ENCODE peak calls at places on chromosomes 7 and 10, in ten cellular contexts. One of them, this sample, is unnamed.

GRCh38 chr7:77202544-77202976 is 2.9 kb upstream of the FGL2 start:
- DNase-seq in breast epithelium: no peak
- DNase-seq in vagina: no peak
- DNase-seq in K562: no peak
- DNase-seq in GM12878: peak; percentile 83
- DNase-seq in HCT116: no peak
- DNase-seq in suprapubic skin: no peak
- DNase-seq in transverse colon: peak; percentile 37
- DNase-seq in H1: no peak
- DNase-seq in prostate gland: no peak
- DNase-seq in this sample: no peak

GRCh38 chr10:106652279-106652678 is 512.2 kb downstream of the SORCS1 start:
- DNase-seq in vagina: no peak
- DNase-seq in suprapubic skin: no peak
- DNase-seq in transverse colon: no peak
- DNase-seq in HCT116: no peak
- DNase-seq in K562: no peak
- DNase-seq in breast epithelium: no peak
- DNase-seq in GM12878: peak; percentile 11
- DNase-seq in prostate gland: no peak
- DNase-seq in H1: no peak
- DNase-seq in this sample: no peak

GRCh38 chr10:16519250-16519907 is 2.3 kb downstream of the C1QL3 start:
- DNase-seq in K562: no peak
- DNase-seq in prostate gland: no peak
- DNase-seq in HCT116: no peak
- DNase-seq in vagina: no peak
- DNase-seq in GM12878: no peak
- DNase-seq in H1: peak; percentile 62
- DNase-seq in transverse colon: no peak
- DNase-seq in suprapubic skin: no peak
- DNase-seq in breast epithelium: no peak
- DNase-seq in this sample: no peak

GRCh38 chr10:84263716-84264115 is 18.9 kb downstream of the RGR start:
- DNase-seq in suprapubic skin: no peak
- DNase-seq in K562: no peak
- DNase-seq in transverse colon: no peak
- DNase-seq in HCT116: no peak
- DNase-seq in vagina: no peak
- DNase-seq in prostate gland: no peak
- DNase-seq in breast epithelium: no peak
- DNase-seq in H1: no peak
- DNase-seq in GM12878: no peak
- DNase-seq in this sample: no peak

GRCh38 chr7:83366629-83367028 is 203.9 kb upstream of the PCLO start:
- DNase-seq in vagina: no peak
- DNase-seq in breast epithelium: no peak
- DNase-seq in HCT116: no peak
- DNase-seq in prostate gland: no peak
- DNase-seq in transverse colon: no peak
- DNase-seq in suprapubic skin: no peak
- DNase-seq in K562: no peak
- DNase-seq in H1: no peak
- DNase-seq in GM12878: no peak
- DNase-seq in this sample: no peak

GRCh38 chr7:127847641-127848040 is 183.6 kb downstream of the LRRC4 start:
- DNase-seq in transverse colon: no peak
- DNase-seq in GM12878: no peak
- DNase-seq in prostate gland: no peak
- DNase-seq in K562: no peak
- DNase-seq in H1: no peak
- DNase-seq in breast epithelium: no peak
- DNase-seq in suprapubic skin: no peak
- DNase-seq in vagina: no peak
- DNase-seq in HCT116: no peak
- DNase-seq in this sample: no peak

GRCh38 chr10:1149793-1150637 is 93.8 kb downstream of the WDR37 start:
- DNase-seq in suprapubic skin: no peak
- DNase-seq in K562: peak; percentile 44
- DNase-seq in GM12878: no peak
- DNase-seq in vagina: peak; percentile 82
- DNase-seq in transverse colon: peak; percentile 18
- DNase-seq in prostate gland: no peak
- DNase-seq in HCT116: no peak
- DNase-seq in breast epithelium: no peak
- DNase-seq in H1: peak; percentile 33
- DNase-seq in this sample: peak; percentile 72

GRCh38 chr10:69101451-69102095 is 13.7 kb downstream of the SRGN start:
- DNase-seq in vagina: no peak
- DNase-seq in HCT116: no peak
- DNase-seq in prostate gland: no peak
- DNase-seq in suprapubic skin: no peak
- DNase-seq in breast epithelium: no peak
- DNase-seq in K562: no peak
- DNase-seq in transverse colon: no peak
- DNase-seq in GM12878: no peak
- DNase-seq in H1: no peak
- DNase-seq in this sample: no peak

GRCh38 chr10:124999433-125000365 is 57.8 kb downstream of the ZRANB1 start:
- DNase-seq in H1: no peak
- DNase-seq in HCT116: no peak
- DNase-seq in transverse colon: peak; percentile 17
- DNase-seq in K562: no peak
- DNase-seq in vagina: no peak
- DNase-seq in prostate gland: no peak
- DNase-seq in GM12878: no peak
- DNase-seq in suprapubic skin: peak; percentile 71
- DNase-seq in breast epithelium: no peak
- DNase-seq in this sample: peak; percentile 60

GRCh38 chr10:125001313-125002043 is 59.6 kb downstream of the ZRANB1 start:
- DNase-seq in transverse colon: peak; percentile 5
- DNase-seq in K562: no peak
- DNase-seq in HCT116: no peak
- DNase-seq in suprapubic skin: peak; percentile 67
- DNase-seq in vagina: no peak
- DNase-seq in H1: no peak
- DNase-seq in GM12878: no peak
- DNase-seq in prostate gland: no peak
- DNase-seq in breast epithelium: no peak
- DNase-seq in this sample: peak; percentile 54

GRCh38 chr10:125002044-125002422 is 60.1 kb downstream of the ZRANB1 start:
- DNase-seq in HCT116: no peak
- DNase-seq in transverse colon: no peak
- DNase-seq in K562: no peak
- DNase-seq in suprapubic skin: peak; percentile 62
- DNase-seq in prostate gland: no peak
- DNase-seq in GM12878: no peak
- DNase-seq in vagina: no peak
- DNase-seq in H1: no peak
- DNase-seq in breast epithelium: no peak
- DNase-seq in this sample: peak; percentile 67

GRCh38 chr10:124998624-124999291 is 56.8 kb downstream of the ZRANB1 start:
- DNase-seq in breast epithelium: no peak
- DNase-seq in transverse colon: peak; percentile 6
- DNase-seq in H1: no peak
- DNase-seq in vagina: no peak
- DNase-seq in GM12878: no peak
- DNase-seq in prostate gland: no peak
- DNase-seq in K562: no peak
- DNase-seq in HCT116: no peak
- DNase-seq in suprapubic skin: peak; percentile 61
- DNase-seq in this sample: peak; percentile 66

DNA sequence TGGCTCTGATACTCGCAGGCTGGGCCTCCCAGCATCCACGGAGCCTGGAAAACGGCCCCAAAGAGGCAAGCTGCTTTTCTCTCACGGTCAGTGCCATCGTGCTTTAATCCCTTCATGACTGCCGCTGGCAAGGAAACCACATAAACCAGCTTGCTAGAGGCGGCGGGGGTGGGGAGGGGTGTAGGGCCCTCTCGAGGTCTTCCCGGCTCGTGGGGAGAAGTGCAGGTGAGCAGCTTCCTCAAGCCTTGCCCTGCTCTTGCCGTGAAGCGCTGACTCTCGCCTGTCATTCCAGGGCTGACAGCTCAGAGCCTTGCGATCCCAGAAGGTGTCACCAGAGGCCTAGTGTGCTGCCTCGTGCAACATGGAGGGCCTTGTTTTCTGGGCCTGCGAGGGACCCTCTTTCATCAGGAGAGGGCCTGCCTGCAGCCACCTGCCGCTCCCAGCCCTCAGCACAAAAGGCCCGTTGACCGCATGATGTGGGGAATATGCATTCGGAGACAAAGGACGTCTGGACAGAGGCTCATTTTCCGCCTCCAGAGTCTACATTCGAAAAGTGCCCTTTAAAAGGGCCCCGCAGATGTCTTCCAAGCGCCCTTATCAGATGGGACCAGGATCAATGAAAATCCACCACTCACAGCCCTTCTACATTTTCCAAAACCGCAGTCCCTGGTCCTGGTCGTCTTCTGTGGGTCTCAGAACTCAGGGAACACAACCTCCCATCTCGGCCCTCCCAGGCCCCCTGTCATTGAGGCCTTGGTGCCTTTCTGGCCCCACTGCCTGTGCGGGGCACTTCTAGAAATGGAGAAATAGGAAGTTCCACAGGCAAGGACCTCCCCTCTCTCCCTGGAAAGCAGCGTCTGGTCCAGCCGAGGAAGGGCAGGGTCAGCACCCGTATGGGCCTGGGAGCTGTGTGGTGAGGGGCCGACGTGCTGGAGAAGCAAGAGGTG is 58.7 kb downstream of the ZRANB1 start:
- DNase-seq in prostate gland: peak; percentile 64
- DNase-seq in GM12878: no peak
- DNase-seq in vagina: no peak
- DNase-seq in transverse colon: peak; percentile 7
- DNase-seq in suprapubic skin: peak; percentile 63
- DNase-seq in HCT116: no peak
- DNase-seq in H1: no peak
- DNase-seq in K562: no peak
- DNase-seq in breast epithelium: no peak
- DNase-seq in this sample: no peak
- TF ChIP-seq POLR2AphosphoS5 in prostate gland: peak; percentile 43
- TF ChIP-seq POLR2AphosphoS5 in GM12878: no peak
- TF ChIP-seq POLR2AphosphoS5 in vagina: no peak
- TF ChIP-seq POLR2AphosphoS5 in transverse colon: no peak
- TF ChIP-seq POLR2AphosphoS5 in suprapubic skin: no peak
- TF ChIP-seq POLR2AphosphoS5 in HCT116: peak; percentile 0
- TF ChIP-seq POLR2AphosphoS5 in H1: peak; percentile 12
- TF ChIP-seq POLR2AphosphoS5 in K562: no peak
- TF ChIP-seq POLR2AphosphoS5 in breast epithelium: no peak
- TF ChIP-seq POLR2AphosphoS5 in this sample: no peak

GRCh38 chr7:94417261-94417660 is 22.6 kb downstream of the COL1A2 start:
- DNase-seq in K562: no peak
- DNase-seq in suprapubic skin: no peak
- DNase-seq in vagina: no peak
- DNase-seq in transverse colon: no peak
- DNase-seq in GM12878: no peak
- DNase-seq in H1: no peak
- DNase-seq in HCT116: no peak
- DNase-seq in prostate gland: no peak
- DNase-seq in breast epithelium: no peak
- DNase-seq in this sample: no peak

GRCh38 chr7:94414481-94414880 is 19.8 kb downstream of the COL1A2 start:
- DNase-seq in K562: no peak
- DNase-seq in HCT116: no peak
- DNase-seq in vagina: no peak
- DNase-seq in suprapubic skin: no peak
- DNase-seq in GM12878: no peak
- DNase-seq in breast epithelium: no peak
- DNase-seq in transverse colon: no peak
- DNase-seq in H1: no peak
- DNase-seq in prostate gland: no peak
- DNase-seq in this sample: no peak

GRCh38 chr7:94420321-94420720 is 25.6 kb downstream of the COL1A2 start:
- DNase-seq in HCT116: no peak
- DNase-seq in breast epithelium: no peak
- DNase-seq in suprapubic skin: no peak
- DNase-seq in prostate gland: no peak
- DNase-seq in GM12878: no peak
- DNase-seq in H1: no peak
- DNase-seq in transverse colon: no peak
- DNase-seq in K562: no peak
- DNase-seq in vagina: no peak
- DNase-seq in this sample: no peak

GRCh38 chr7:94418851-94419250 is 24.2 kb downstream of the COL1A2 start:
- DNase-seq in suprapubic skin: no peak
- DNase-seq in GM12878: no peak
- DNase-seq in K562: no peak
- DNase-seq in breast epithelium: no peak
- DNase-seq in HCT116: no peak
- DNase-seq in vagina: no peak
- DNase-seq in prostate gland: no peak
- DNase-seq in transverse colon: no peak
- DNase-seq in H1: no peak
- DNase-seq in this sample: no peak

DNA sequence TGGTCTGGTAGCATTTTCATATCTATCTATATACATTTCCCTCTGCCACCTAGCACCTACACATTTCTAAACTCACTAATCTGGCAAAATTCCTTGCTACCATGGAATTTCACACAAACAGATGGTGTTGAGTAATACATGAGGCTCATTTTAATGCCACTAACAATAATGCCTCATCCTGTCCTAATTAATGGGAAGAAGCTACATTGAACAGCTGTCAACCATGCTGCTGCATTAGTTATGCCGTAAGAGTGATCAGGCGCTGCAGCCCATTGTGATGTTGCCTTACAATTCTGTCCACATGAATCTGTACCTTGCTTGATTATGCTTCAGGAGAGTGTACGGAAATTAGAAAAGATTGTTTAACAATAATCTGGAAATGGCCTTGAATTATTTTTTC is 23.2 kb downstream of the COL1A2 start:
- DNase-seq in K562: no peak
- DNase-seq in GM12878: no peak
- DNase-seq in HCT116: no peak
- DNase-seq in H1: no peak
- DNase-seq in transverse colon: no peak
- DNase-seq in breast epithelium: no peak
- DNase-seq in suprapubic skin: no peak
- DNase-seq in vagina: no peak
- DNase-seq in prostate gland: no peak
- DNase-seq in this sample: no peak
- TF ChIP-seq POLR2A in K562: no peak
- TF ChIP-seq POLR2A in GM12878: no peak
- TF ChIP-seq POLR2A in HCT116: no peak
- TF ChIP-seq POLR2A in H1: no peak
- TF ChIP-seq POLR2A in transverse colon: no peak
- TF ChIP-seq POLR2A in breast epithelium: no peak
- TF ChIP-seq POLR2A in suprapubic skin: no peak
- TF ChIP-seq POLR2A in vagina: no peak
- TF ChIP-seq POLR2A in prostate gland: no peak
- TF ChIP-seq POLR2A in this sample: no peak

GRCh38 chr10:79066460-79067240 is 2.1 kb upstream of the ZMIZ1 start:
- DNase-seq in H1: no peak
- DNase-seq in HCT116: no peak
- DNase-seq in vagina: no peak
- DNase-seq in transverse colon: no peak
- DNase-seq in suprapubic skin: no peak
- DNase-seq in breast epithelium: no peak
- DNase-seq in K562: peak; percentile 80
- DNase-seq in prostate gland: no peak
- DNase-seq in GM12878: no peak
- DNase-seq in this sample: no peak

GRCh38 chr10:79065853-79066252 is 2.9 kb upstream of the ZMIZ1 start:
- DNase-seq in breast epithelium: no peak
- DNase-seq in K562: no peak
- DNase-seq in vagina: no peak
- DNase-seq in prostate gland: no peak
- DNase-seq in H1: no peak
- DNase-seq in HCT116: no peak
- DNase-seq in GM12878: no peak
- DNase-seq in suprapubic skin: no peak
- DNase-seq in transverse colon: no peak
- DNase-seq in this sample: peak; percentile 36

GRCh38 chr10:79068203-79068561 is 584 bp upstream of the ZMIZ1 start:
- DNase-seq in GM12878: no peak
- DNase-seq in HCT116: no peak
- DNase-seq in prostate gland: no peak
- DNase-seq in suprapubic skin: no peak
- DNase-seq in breast epithelium: no peak
- DNase-seq in K562: no peak
- DNase-seq in H1: no peak
- DNase-seq in vagina: no peak
- DNase-seq in transverse colon: no peak
- DNase-seq in this sample: peak; percentile 87

GRCh38 chr10:79068562-79069324 is at the start of gene ZMIZ1:
- DNase-seq in transverse colon: peak; percentile 91
- DNase-seq in K562: peak; percentile 95
- DNase-seq in suprapubic skin: peak; percentile 94
- DNase-seq in vagina: no peak
- DNase-seq in GM12878: no peak
- DNase-seq in prostate gland: peak; percentile 92
- DNase-seq in H1: peak; percentile 92
- DNase-seq in breast epithelium: peak; percentile 89
- DNase-seq in HCT116: peak; percentile 83
- DNase-seq in this sample: peak; percentile 95

DNA sequence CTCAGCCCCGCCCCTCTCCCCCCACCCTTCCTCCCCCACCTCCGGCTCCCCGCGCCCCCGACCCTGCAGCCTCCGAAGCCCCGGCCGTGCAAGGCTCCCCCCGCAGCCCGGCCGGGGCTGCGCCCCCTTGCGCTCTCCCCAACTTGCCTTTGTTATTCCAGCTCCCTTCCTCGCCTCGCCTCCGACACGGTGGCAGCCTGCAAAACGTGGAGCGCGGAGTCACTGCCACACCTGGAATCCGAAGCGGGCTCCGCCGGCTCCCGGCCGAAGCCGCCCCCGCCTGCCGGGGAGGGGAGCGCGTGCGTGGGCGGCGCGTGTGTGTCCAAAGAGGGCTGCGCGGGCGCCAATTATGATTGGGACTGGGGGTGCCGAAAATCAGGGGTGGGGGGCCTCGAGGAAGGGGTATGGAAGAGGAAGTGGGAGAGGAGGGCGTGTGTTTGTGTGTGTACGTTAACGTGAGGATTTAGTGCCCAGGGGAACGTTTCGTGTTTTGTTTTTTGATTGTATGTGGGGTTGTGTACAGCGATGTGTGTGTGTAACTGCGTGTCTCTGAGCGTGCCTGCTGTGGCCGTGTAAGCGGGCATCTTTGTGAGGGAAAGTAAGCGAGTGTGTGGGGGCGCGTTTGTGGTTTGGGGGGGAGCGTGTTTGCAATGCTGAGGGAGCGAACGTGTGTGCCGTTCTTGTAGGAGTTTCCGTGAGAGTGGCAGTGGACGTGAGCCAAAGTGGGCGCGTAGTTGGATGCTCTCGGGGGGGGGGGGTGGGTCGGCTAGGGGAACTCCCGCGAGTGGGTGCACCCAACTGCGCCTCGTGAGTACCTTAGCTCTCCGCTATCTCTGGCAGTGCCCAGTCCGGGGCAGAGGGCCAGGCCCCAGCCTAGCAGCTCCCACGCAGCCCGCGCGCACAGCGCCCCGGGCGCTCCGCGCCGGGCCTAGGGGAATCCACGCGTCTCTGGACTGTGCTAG is 1.2 kb upstream of the ZMIZ1 start:
- DNase-seq in transverse colon: peak; percentile 92
- DNase-seq in GM12878: no peak
- DNase-seq in prostate gland: peak; percentile 81
- DNase-seq in K562: peak; percentile 95
- DNase-seq in HCT116: peak; percentile 73
- DNase-seq in vagina: no peak
- DNase-seq in breast epithelium: peak; percentile 85
- DNase-seq in suprapubic skin: peak; percentile 91
- DNase-seq in H1: peak; percentile 96
- DNase-seq in this sample: peak; percentile 96
- TF ChIP-seq POLR2AphosphoS5 in transverse colon: peak; percentile 69
- TF ChIP-seq POLR2AphosphoS5 in GM12878: no peak
- TF ChIP-seq POLR2AphosphoS5 in prostate gland: peak; percentile 70
- TF ChIP-seq POLR2AphosphoS5 in K562: no peak
- TF ChIP-seq POLR2AphosphoS5 in HCT116: no peak
- TF ChIP-seq POLR2AphosphoS5 in vagina: no peak
- TF ChIP-seq POLR2AphosphoS5 in breast epithelium: no peak
- TF ChIP-seq POLR2AphosphoS5 in suprapubic skin: peak; percentile 82
- TF ChIP-seq POLR2AphosphoS5 in H1: no peak
- TF ChIP-seq POLR2AphosphoS5 in this sample: peak; percentile 50

GRCh38 chr10:130111115-130111847 is 651 bp upstream of the C10orf143 start:
- DNase-seq in transverse colon: peak; percentile 96
- DNase-seq in vagina: peak; percentile 98
- DNase-seq in HCT116: peak; percentile 86
- DNase-seq in H1: peak; percentile 90
- DNase-seq in GM12878: peak; percentile 88
- DNase-seq in suprapubic skin: peak; percentile 98
- DNase-seq in prostate gland: peak; percentile 98
- DNase-seq in breast epithelium: peak; percentile 96
- DNase-seq in K562: peak; percentile 91
- DNase-seq in this sample: peak; percentile 98
- TF ChIP-seq POLR2A in transverse colon: peak; percentile 57
- TF ChIP-seq POLR2A in vagina: peak; percentile 39
- TF ChIP-seq POLR2A in HCT116: no peak
- TF ChIP-seq POLR2A in H1: peak; percentile 44
- TF ChIP-seq POLR2A in GM12878: peak; percentile 73
- TF ChIP-seq POLR2A in suprapubic skin: no peak
- TF ChIP-seq POLR2A in prostate gland: peak; percentile 55
- TF ChIP-seq POLR2A in breast epithelium: peak; percentile 11
- TF ChIP-seq POLR2A in K562: peak; percentile 3
- TF ChIP-seq POLR2A in this sample: peak; percentile 56

This sample was measured in spleen.